ENCODE peak calls at places on chromosomes 5 and 9, in five cellular contexts. F, K, C, Y and P are unnamed samples.

GRCh38 chr5:56523779-56524178 is 290.6 kb upstream of the ANKRD55 start:
- DNase-seq in K (no peak), Y (peak), F (no peak), C (peak), P (no peak)

GRCh38 chr5:112787261-112787660 is 49.6 kb downstream of the APC start:
- DNase-seq in F (no peak), K (peak), C (no peak), Y (no peak), P (no peak)

GRCh38 chr9:104836235-104836634 is 72.3 kb downstream of the NIPSNAP3B start:
- DNase-seq in Y (no peak), K (no peak), F (no peak), C (no peak), P (no peak)

GRCh38 chr9:72278959-72279358 is 86.0 kb downstream of the ZFAND5 start:
- DNase-seq in K (no peak), Y (no peak), C (no peak), F (no peak), P (no peak)

GRCh38 chr9:132372177-132373095 is 17.6 kb upstream of the SETX start:
- DNase-seq in Y (peak), K (no peak), C (peak), F (peak), P (no peak)

GRCh38 chr5:68334550-68334880 is 119.0 kb downstream of the PIK3R1 start:
- DNase-seq in K (no peak), Y (no peak), F (no peak), C (no peak), P (no peak)

GRCh38 chr9:97388721-97389238 is 23.1 kb upstream of the TDRD7 start:
- DNase-seq in Y (no peak), F (no peak), C (no peak), K (no peak), P (no peak)

GRCh38 chr5:87924451-87924850 is 344.2 kb downstream of the TMEM161B start:
- DNase-seq in C (no peak), K (no peak), F (no peak), Y (no peak), P (no peak)

GRCh38 chr9:6467006-6467625 is 54.1 kb downstream of the UHRF2 start:
- DNase-seq in K (no peak), Y (no peak), F (no peak), C (no peak), P (no peak)

GRCh38 chr9:35114113-35114847 is 1.4 kb downstream of the ATOSB start:
- DNase-seq in Y (peak), K (peak), C (peak), F (peak), P (peak)

GRCh38 chr9:35116539-35116897 is 856 bp upstream of the ATOSB start:
- DNase-seq in C (no peak), Y (no peak), F (no peak), K (no peak), P (no peak)

GRCh38 chr9:35114921-35115341 is 731 bp downstream of the ATOSB start:
- DNase-seq in C (peak), Y (peak), F (peak), K (no peak), P (no peak)

GRCh38 chr9:35115680-35116538 is at the start of gene ATOSB:
- DNase-seq in C (peak), Y (peak), F (peak), K (peak), P (peak)

GRCh38 chr9:35116898-35117551 is 1.4 kb upstream of the ATOSB start:
- DNase-seq in C (peak), F (peak), Y (peak), K (peak), P (peak)
- H3K4me3 ChIP-seq in C (peak), F (peak), Y (peak), K (peak), P (peak)

DNA sequence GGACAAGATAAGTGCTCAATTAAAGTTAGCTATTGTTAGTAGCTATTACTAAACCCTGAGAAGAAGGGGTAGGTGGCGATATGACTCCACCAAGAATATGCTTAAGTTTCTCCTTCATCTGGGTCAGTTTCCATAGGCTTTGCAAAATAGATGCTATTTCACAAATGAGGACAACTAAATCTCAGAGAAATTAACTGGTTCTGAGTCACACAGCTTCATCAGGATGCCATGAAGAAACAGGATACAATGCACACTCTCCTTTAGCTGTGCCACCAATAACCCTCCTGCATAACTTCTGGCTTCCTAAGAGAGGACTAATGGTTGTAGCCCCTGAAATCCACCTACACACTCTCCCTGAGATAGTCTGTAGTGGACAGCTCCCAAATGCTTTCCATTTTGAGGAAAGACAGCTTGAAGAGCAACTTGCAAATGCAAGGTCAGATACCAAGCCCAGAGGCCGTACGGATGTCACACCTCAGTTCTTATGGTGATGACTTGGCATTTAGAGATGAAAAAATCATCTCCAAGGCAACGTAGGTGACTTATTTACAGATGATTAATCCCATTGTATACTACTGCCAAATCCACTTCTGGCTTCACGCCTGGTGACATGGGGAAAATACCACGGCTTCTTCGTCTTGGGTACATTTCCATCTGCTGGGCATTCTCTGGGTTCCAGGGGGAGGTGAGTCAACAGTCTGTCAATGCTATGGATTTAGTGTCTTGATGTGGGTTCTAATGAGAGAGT is 251.4 kb upstream of the IL12B start:
- DNase-seq in F (no peak), Y (peak), C (no peak), K (peak), P (no peak)
- TF ChIP-seq CTCF in F (no peak), Y (peak), C (no peak), K (peak), P (no peak)

GRCh38 chr9:121963542-121963995 is 129.5 kb downstream of the TTLL11 start:
- DNase-seq in F (no peak), C (no peak), Y (peak), K (peak), P (no peak)
- H3K27ac ChIP-seq in F (no peak), C (no peak), Y (no peak), K (no peak), P (no peak)

GRCh38 chr5:161549106-161549505 is 2.6 kb upstream of the GABRB2 start:
- DNase-seq in C (no peak), K (no peak), Y (peak), F (no peak), P (no peak)
- H3K4me3 ChIP-seq in C (no peak), K (no peak), Y (peak), F (no peak), P (peak)

DNA sequence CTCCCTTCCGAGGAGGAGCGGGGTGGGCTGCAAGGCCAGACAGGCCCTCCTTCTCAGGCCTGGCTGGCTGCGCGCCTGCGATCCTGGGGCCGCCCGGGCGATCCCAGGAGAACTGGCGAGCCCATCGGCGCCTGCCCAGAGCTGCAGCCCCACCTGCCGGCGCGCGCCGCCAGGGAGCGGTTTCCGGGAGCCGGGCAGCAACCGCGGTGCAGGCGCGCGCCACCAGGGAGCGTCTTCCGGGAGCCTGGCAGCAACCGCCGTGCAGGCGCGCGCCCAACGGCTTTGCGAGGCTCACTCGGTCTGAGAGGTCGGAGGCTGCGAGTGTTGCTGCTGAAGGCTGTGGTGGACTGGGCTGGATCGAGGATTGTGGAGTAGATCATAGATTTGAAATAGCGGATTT is 668.7 kb downstream of the SPATA31A6 start:
- DNase-seq in F (no peak), C (no peak), K (no peak), Y (peak), P (peak)
- TF ChIP-seq CTCF in F (peak), C (no peak), K (no peak), Y (no peak), P (peak)

DNA sequence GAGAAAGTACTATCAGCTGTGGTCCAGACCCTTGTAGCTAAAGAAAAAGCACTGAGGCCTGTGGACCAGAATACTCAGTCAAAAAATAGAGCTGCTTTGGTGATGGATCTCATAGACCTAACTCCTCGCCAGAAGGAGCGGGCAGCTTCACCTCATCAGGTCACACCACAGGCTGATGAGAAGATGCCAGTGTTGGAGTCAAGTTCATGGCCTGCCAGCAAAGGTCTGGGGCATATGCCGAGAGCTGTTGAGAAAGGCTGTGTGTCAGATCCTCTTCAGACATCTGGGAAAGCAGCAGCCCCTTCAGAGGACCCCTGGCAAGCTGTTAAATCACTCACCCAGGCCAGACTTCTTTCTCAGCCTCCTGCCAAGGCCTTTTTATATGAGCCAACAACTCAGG is 8.9 kb downstream of the RAB24 start:
- DNase-seq in F (no peak), C (no peak), K (no peak), Y (no peak), P (no peak)
- H3K27ac ChIP-seq in F (no peak), C (no peak), K (no peak), Y (no peak), P (no peak)

GRCh38 chr5:71457106-71457505 is 1.7 kb downstream of the BDP1 start:
- DNase-seq in F (no peak), Y (no peak), C (no peak), K (no peak), P (no peak)
- H3K4me3 ChIP-seq in F (peak), Y (peak), C (no peak), K (peak), P (peak)

DNA sequence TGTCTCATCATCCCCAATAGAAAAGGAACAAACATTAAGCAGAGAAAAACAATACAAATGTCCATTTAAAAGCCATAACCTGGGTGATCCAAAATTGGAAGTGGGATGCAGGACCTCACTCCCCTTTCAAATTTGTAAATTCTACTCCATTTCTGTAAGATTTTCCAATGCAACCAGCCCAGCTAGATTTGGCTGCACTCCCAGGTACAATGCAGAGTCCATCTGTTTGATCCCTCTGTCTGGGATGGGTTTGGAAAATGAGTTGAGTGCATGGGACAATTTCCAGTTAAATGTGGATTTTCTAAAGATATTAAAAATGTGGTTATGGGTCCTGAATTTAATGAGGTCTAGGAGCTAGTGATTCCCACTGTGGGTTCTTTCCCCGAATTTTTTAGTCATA is 104.0 kb upstream of the ATP10B start:
- DNase-seq in C (no peak), K (no peak), Y (no peak), F (no peak), P (no peak)
- TF ChIP-seq CTCF in C (no peak), K (no peak), Y (no peak), F (no peak), P (no peak)

GRCh38 chr9:84988621-84989020 is 319.1 kb downstream of the NTRK2 start:
- DNase-seq in F (no peak), C (no peak), Y (no peak), K (no peak), P (no peak)

GRCh38 chr9:84990850-84991505 is 321.4 kb downstream of the NTRK2 start:
- DNase-seq in F (no peak), Y (no peak), C (no peak), K (no peak), P (peak)

GRCh38 chr9:84990416-84990815 is 320.9 kb downstream of the NTRK2 start:
- DNase-seq in K (no peak), F (no peak), Y (peak), C (no peak), P (peak)

GRCh38 chr9:84993105-84993504 is 323.6 kb downstream of the NTRK2 start:
- DNase-seq in Y (no peak), K (no peak), F (no peak), C (no peak), P (no peak)

GRCh38 chr9:84991506-84991855 is 322.0 kb downstream of the NTRK2 start:
- DNase-seq in C (no peak), F (no peak), Y (no peak), K (no peak), P (peak)
- H3K27ac ChIP-seq in C (no peak), F (no peak), Y (no peak), K (no peak), P (peak)

GRCh38 chr5:135034186-135034962 is at the start of gene PITX1:
- DNase-seq in C (no peak), Y (no peak), F (no peak), K (peak), P (no peak)
- H3K4me3 ChIP-seq in C (peak), Y (peak), F (peak), K (peak), P (peak)